ENCODE peak calls at places on chromosomes 11 and 22, in nine cellular contexts. One of them, this sample, is unnamed.

GRCh38 chr11:34707462-34707840 is 86.6 kb downstream of the EHF start:
- DNase-seq in Right ventricle myocardium superior: no peak
- DNase-seq in cortex of kidney: no peak
- DNase-seq in T follicular helper cell: no peak
- DNase-seq in head of caudate nucleus: no peak
- DNase-seq in activated naive CD4-positive, alpha-beta T cell treated with Interleukin-2 at 50 U/mL for 16 hours: no peak
- DNase-seq in stomach: no peak
- DNase-seq in activated CD4-positive, CD25-positive, alpha-beta regulatory T cell: no peak
- DNase-seq in NCI-H460: no peak
- DNase-seq in this sample: no peak

GRCh38 chr22:36775589-36775965 is 342 bp downstream of the IFT27 start:
- DNase-seq in Right ventricle myocardium superior: peak; percentile 55
- DNase-seq in cortex of kidney: no peak
- DNase-seq in T follicular helper cell: peak; percentile 34
- DNase-seq in head of caudate nucleus: peak; percentile 44
- DNase-seq in activated naive CD4-positive, alpha-beta T cell treated with Interleukin-2 at 50 U/mL for 16 hours: peak; percentile 36
- DNase-seq in stomach: peak; percentile 44
- DNase-seq in activated CD4-positive, CD25-positive, alpha-beta regulatory T cell: peak; percentile 30
- DNase-seq in NCI-H460: no peak
- DNase-seq in this sample: peak; percentile 66

GRCh38 chr22:28185130-28185529 is 266.1 kb upstream of the PITPNB start:
- DNase-seq in Right ventricle myocardium superior: no peak
- DNase-seq in cortex of kidney: no peak
- DNase-seq in T follicular helper cell: no peak
- DNase-seq in head of caudate nucleus: no peak
- DNase-seq in activated naive CD4-positive, alpha-beta T cell treated with Interleukin-2 at 50 U/mL for 16 hours: no peak
- DNase-seq in stomach: no peak
- DNase-seq in activated CD4-positive, CD25-positive, alpha-beta regulatory T cell: no peak
- DNase-seq in NCI-H460: no peak
- DNase-seq in this sample: no peak

GRCh38 chr11:69370984-69371709 is 77.2 kb downstream of the MYEOV start:
- DNase-seq in Right ventricle myocardium superior: no peak
- DNase-seq in cortex of kidney: no peak
- DNase-seq in T follicular helper cell: no peak
- DNase-seq in head of caudate nucleus: no peak
- DNase-seq in activated naive CD4-positive, alpha-beta T cell treated with Interleukin-2 at 50 U/mL for 16 hours: no peak
- DNase-seq in stomach: peak; percentile 25
- DNase-seq in activated CD4-positive, CD25-positive, alpha-beta regulatory T cell: no peak
- DNase-seq in NCI-H460: no peak
- DNase-seq in this sample: no peak

GRCh38 chr11:31806944-31807790 is 4.0 kb downstream of the PAX6 start:
- DNase-seq in Right ventricle myocardium superior: no peak
- DNase-seq in cortex of kidney: no peak
- DNase-seq in T follicular helper cell: no peak
- DNase-seq in head of caudate nucleus: no peak
- DNase-seq in activated naive CD4-positive, alpha-beta T cell treated with Interleukin-2 at 50 U/mL for 16 hours: no peak
- DNase-seq in stomach: no peak
- DNase-seq in activated CD4-positive, CD25-positive, alpha-beta regulatory T cell: no peak
- DNase-seq in NCI-H460: no peak
- DNase-seq in this sample: no peak

GRCh38 chr11:31805629-31806185 is 5.4 kb downstream of the PAX6 start:
- DNase-seq in Right ventricle myocardium superior: no peak
- DNase-seq in cortex of kidney: no peak
- DNase-seq in T follicular helper cell: no peak
- DNase-seq in head of caudate nucleus: no peak
- DNase-seq in activated naive CD4-positive, alpha-beta T cell treated with Interleukin-2 at 50 U/mL for 16 hours: no peak
- DNase-seq in stomach: no peak
- DNase-seq in activated CD4-positive, CD25-positive, alpha-beta regulatory T cell: no peak
- DNase-seq in NCI-H460: no peak
- DNase-seq in this sample: no peak

GRCh38 chr11:69638941-69639681 is 1.8 kb upstream of the CCND1 start:
- DNase-seq in Right ventricle myocardium superior: peak; percentile 94
- DNase-seq in cortex of kidney: no peak
- DNase-seq in T follicular helper cell: no peak
- DNase-seq in head of caudate nucleus: peak; percentile 58
- DNase-seq in activated naive CD4-positive, alpha-beta T cell treated with Interleukin-2 at 50 U/mL for 16 hours: no peak
- DNase-seq in stomach: peak; percentile 91
- DNase-seq in activated CD4-positive, CD25-positive, alpha-beta regulatory T cell: no peak
- DNase-seq in NCI-H460: peak; percentile 91
- DNase-seq in this sample: no peak

GRCh38 chr11:31812392-31813241 is 1.5 kb upstream of the PAX6 start:
- DNase-seq in Right ventricle myocardium superior: no peak
- DNase-seq in cortex of kidney: no peak
- DNase-seq in T follicular helper cell: no peak
- DNase-seq in head of caudate nucleus: no peak
- DNase-seq in activated naive CD4-positive, alpha-beta T cell treated with Interleukin-2 at 50 U/mL for 16 hours: no peak
- DNase-seq in stomach: no peak
- DNase-seq in activated CD4-positive, CD25-positive, alpha-beta regulatory T cell: no peak
- DNase-seq in NCI-H460: no peak
- DNase-seq in this sample: no peak

GRCh38 chr11:77126156-77126775 is 1.8 kb upstream of the MYO7A start:
- DNase-seq in Right ventricle myocardium superior: peak; percentile 28
- DNase-seq in cortex of kidney: no peak
- DNase-seq in T follicular helper cell: no peak
- DNase-seq in head of caudate nucleus: no peak
- DNase-seq in activated naive CD4-positive, alpha-beta T cell treated with Interleukin-2 at 50 U/mL for 16 hours: no peak
- DNase-seq in stomach: no peak
- DNase-seq in activated CD4-positive, CD25-positive, alpha-beta regulatory T cell: no peak
- DNase-seq in NCI-H460: no peak
- DNase-seq in this sample: no peak